ENCODE peak calls at places on chromosomes 6 and 20, in five cellular contexts. G is heart right ventricle, O is glutamatergic neuron, S is fibroblast of mammary gland, F is neural progenitor cell. X is an unnamed sample.

GRCh38 chr20:308427-309038 is 11.2 kb downstream of the ZCCHC3 start:
- DNase-seq in O (no peak), S (no peak), G (no peak), F (no peak), X (no peak)

GRCh38 chr20:63061051-63061531 is 54.3 kb upstream of the BHLHE23 start:
- DNase-seq in G (no peak), O (peak; percentile 8), F (no peak), S (no peak), X (no peak)

GRCh38 chr6:17276766-17277165 is 4.4 kb upstream of the RBM24 start:
- DNase-seq in S (no peak), G (no peak), O (no peak), F (no peak), X (no peak)

GRCh38 chr6:116363759-116364158 is 7.0 kb upstream of the DSE start:
- DNase-seq in F (no peak), G (no peak), S (peak; percentile 22), O (no peak), X (no peak)

GRCh38 chr20:8756410-8756809 is 312.5 kb upstream of the PLCB4 start:
- DNase-seq in F (no peak), S (peak; percentile 97), O (no peak), G (no peak), X (no peak)

GRCh38 chr6:10555625-10556309 is 34.6 kb downstream of the GCNT2 start:
- DNase-seq in F (peak; percentile 84), G (peak; percentile 66), O (peak; percentile 76), S (peak; percentile 2), X (no peak)

GRCh38 chr20:33108641-33109040 is 29.2 kb downstream of the BPIFB4 start:
- DNase-seq in O (no peak), S (no peak), F (no peak), G (no peak), X (no peak)

GRCh38 chr20:35341366-35342028 is 49.3 kb upstream of the FAM83C start:
- DNase-seq in S (peak; percentile 27), G (no peak), F (no peak), O (no peak), X (no peak)

GRCh38 chr20:23782366-23782983 is 31.7 kb upstream of the CST1 start:
- DNase-seq in G (no peak), F (peak; percentile 46), S (peak; percentile 38), O (peak; percentile 65), X (no peak)

GRCh38 chr20:64101731-64102621 is 5.4 kb downstream of the NPBWR2 start:
- DNase-seq in O (peak; percentile 79), S (no peak), G (peak; percentile 52), F (peak; percentile 86), X (peak; percentile 90)

GRCh38 chr20:31979713-31980426 is 11.9 kb downstream of the XKR7 start:
- DNase-seq in O (no peak), S (no peak), F (no peak), G (no peak), X (no peak)

GRCh38 chr20:14235355-14235754 is 102.1 kb downstream of the FLRT3 start:
- DNase-seq in F (no peak), O (no peak), S (peak; percentile 83), G (no peak), X (no peak)

GRCh38 chr20:45850926-45851325 is 6.3 kb downstream of the ACOT8 start:
- DNase-seq in F (no peak), O (no peak), G (no peak), S (no peak), X (no peak)
- TF ChIP-seq CTCF in F (no peak), O (no peak), G (no peak), S (no peak), X (no peak)

DNA sequence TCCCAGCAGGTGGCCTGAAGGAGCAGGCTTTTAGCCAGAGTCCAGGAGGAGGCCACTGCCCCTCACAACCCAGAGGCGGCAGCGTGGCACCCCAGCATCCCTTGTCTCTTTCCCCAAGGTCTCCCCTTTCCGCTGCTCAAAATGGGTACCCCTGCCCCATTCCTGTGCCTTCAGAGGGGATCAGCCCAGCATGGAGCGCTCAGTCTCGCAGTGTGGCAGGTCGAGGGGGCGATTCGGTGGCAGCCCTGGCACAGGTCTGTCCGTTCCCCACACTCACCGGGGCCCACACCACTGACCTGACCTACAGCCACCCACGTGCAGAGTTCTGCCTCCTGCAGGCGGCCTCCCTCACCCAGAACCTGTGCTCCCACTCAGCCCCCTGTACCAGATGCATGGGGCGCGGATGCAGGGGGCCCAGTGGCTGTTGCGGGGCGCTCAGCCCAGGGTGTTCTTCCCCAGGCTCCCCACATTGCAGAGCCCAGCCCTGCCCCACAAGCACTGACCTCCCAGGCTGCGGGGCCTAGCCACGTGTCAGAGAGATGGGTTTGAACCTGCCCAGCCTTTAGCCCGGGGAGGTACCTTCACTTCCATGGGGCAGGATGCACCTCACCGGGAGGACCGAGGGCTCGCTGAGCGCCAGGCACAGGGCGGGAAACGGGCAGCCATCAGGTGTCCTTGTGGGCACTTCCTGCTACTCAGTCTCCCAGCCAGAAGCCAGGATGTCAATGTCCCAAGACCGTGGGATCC is 41.8 kb downstream of the DSTN start:
- DNase-seq in F (peak; percentile 42), G (no peak), S (peak; percentile 30), O (peak; percentile 58), X (peak; percentile 37)
- TF ChIP-seq CTCF in F (peak; percentile 9), G (no peak), S (peak; percentile 42), O (peak; percentile 55), X (no peak)

DNA sequence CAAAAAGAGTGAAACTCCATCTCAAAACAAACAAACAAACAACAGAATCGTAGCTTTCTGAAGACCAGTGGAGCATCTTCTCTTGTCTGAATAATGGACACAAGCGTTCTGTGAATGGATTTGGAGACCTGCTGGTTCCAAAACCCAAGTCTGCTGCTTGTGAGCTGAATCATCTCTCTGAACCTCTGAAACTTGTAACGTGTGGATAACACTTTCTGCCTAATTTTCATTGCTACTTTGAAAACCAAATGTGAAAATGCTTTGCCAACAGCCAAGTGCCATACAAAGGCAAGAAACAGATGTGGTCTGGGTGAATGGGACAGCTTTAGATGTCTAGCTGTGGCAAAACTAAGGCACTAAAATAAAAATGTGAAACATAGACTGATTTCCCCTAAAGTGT is 44.3 kb downstream of the PHACTR1 start:
- DNase-seq in O (no peak), F (no peak), S (no peak), G (no peak), X (no peak)
- TF ChIP-seq CTCF in O (no peak), F (no peak), S (no peak), G (no peak), X (no peak)

GRCh38 chr20:57526067-57526884 is 1.3 kb upstream of the CTCFL start:
- DNase-seq in O (peak; percentile 32), F (peak; percentile 28), G (no peak), S (no peak), X (no peak)
- TF ChIP-seq CTCF in O (no peak), F (peak; percentile 36), G (no peak), S (no peak), X (no peak)

GRCh38 chr20:22248052-22248667 is 336.2 kb downstream of the FOXA2 start:
- DNase-seq in F (peak; percentile 65), G (no peak), S (peak; percentile 16), O (peak; percentile 45), X (peak; percentile 18)
- TF ChIP-seq CTCF in F (peak; percentile 80), G (peak; percentile 45), S (peak; percentile 61), O (peak; percentile 60), X (peak; percentile 29)

X was measured in GM13976.